ENCODE peak calls at places on chromosomes 13 and 19, in nine cellular contexts. C is fibroblast of lung, P is GM23338, Q is neural progenitor cell, N is GM12878, J is H1, H is IMR-90, U is PC-3, A is mammary epithelial cell. W is an unnamed sample. For H3K4me1, the result is how much of the 10 kb centered on the place peaks cover.

GRCh38 chr19:38551450-38551813 is 66.3 kb downstream of the MAP4K1 start:
- DNase-seq in C (no peak), P (no peak), Q (no peak), N (peak), J (no peak), H (no peak), U (no peak), A (no peak), W (no peak)

GRCh38 chr13:66563076-66563475 is 667.1 kb downstream of the PCDH9 start:
- DNase-seq in C (peak), P (no peak), Q (no peak), N (no peak), J (no peak), H (peak), U (no peak), A (no peak), W (no peak)

GRCh38 chr19:32130241-32130753 is 215.1 kb upstream of the ZNF507 start:
- DNase-seq in C (no peak), P (no peak), Q (no peak), N (no peak), J (no peak), H (no peak), U (no peak), A (no peak), W (no peak)

GRCh38 chr19:5987077-5987818 is 9.3 kb upstream of the RANBP3 start:
- DNase-seq in C (peak), P (peak), Q (peak), N (peak), J (peak), H (peak), U (peak), A (peak), W (peak)

GRCh38 chr19:47095707-47096704 is 17.6 kb downstream of the ZC3H4 start:
- DNase-seq in C (peak), P (peak), Q (no peak), N (no peak), J (no peak), H (no peak), U (peak), A (peak), W (peak)

GRCh38 chr13:80727321-80727975 is 386.5 kb upstream of the SPRY2 start:
- DNase-seq in C (no peak), P (no peak), Q (no peak), N (no peak), J (no peak), H (no peak), U (no peak), A (no peak), W (no peak)

GRCh38 chr19:10688545-10689280 is 12.5 kb upstream of the QTRT1 start:
- DNase-seq in C (no peak), P (no peak), Q (no peak), N (no peak), J (no peak), H (no peak), U (no peak), A (no peak), W (peak)

GRCh38 chr19:37999309-38000213 is 92.6 kb downstream of the SIPA1L3 start:
- DNase-seq in C (peak), P (no peak), Q (no peak), N (no peak), J (no peak), H (peak), U (peak), A (no peak), W (no peak)

GRCh38 chr19:11203194-11204075 is 6.1 kb upstream of the KANK2 start:
- DNase-seq in C (peak), P (peak), Q (peak), N (no peak), J (peak), H (peak), U (peak), A (peak), W (peak)

GRCh38 chr13:51689597-51689996 is 105.3 kb downstream of the WDFY2 start:
- DNase-seq in C (no peak), P (no peak), Q (peak), N (no peak), J (no peak), H (no peak), U (no peak), A (peak), W (no peak)

GRCh38 chr19:51887522-51888498 is at the start of gene ZNF577:
- DNase-seq in C (peak), P (peak), Q (peak), N (no peak), J (peak), H (peak), U (no peak), A (peak), W (no peak)

GRCh38 chr13:46295531-46296464 is 84.1 kb downstream of the LRRC63 start:
- DNase-seq in C (peak), P (no peak), Q (no peak), N (peak), J (no peak), H (peak), U (peak), A (peak), W (no peak)

GRCh38 chr19:40424637-40425449 is 949 bp downstream of the SERTAD1 start:
- DNase-seq in C (peak), P (peak), Q (peak), N (no peak), J (peak), H (peak), U (no peak), A (no peak), W (no peak)

GRCh38 chr13:20702945-20703784 is at the start of gene IL17D:
- DNase-seq in C (no peak), P (peak), Q (peak), N (no peak), J (peak), H (no peak), U (no peak), A (peak), W (peak)

GRCh38 chr13:80339578-80339840 is 1.4 kb downstream of the SPRY2 start:
- DNase-seq in C (peak), P (peak), Q (peak), N (no peak), J (no peak), H (no peak), U (no peak), A (no peak), W (no peak)

GRCh38 chr13:94369862-94370491 is 109.5 kb downstream of the DCT start:
- DNase-seq in C (peak), P (no peak), Q (no peak), N (no peak), J (no peak), H (peak), U (no peak), A (no peak), W (no peak)

GRCh38 chr13:36858285-36858684 is 39.3 kb downstream of the RFXAP start:
- DNase-seq in C (peak), P (peak), Q (peak), N (no peak), J (no peak), H (peak), U (peak), A (peak), W (no peak)

GRCh38 chr13:35814573-35814972 is 316.6 kb downstream of the DCLK1 start:
- DNase-seq in C (no peak), P (no peak), Q (no peak), N (no peak), J (no peak), H (no peak), U (no peak), A (no peak), W (no peak)

GRCh38 chr13:59269476-59269875 is 894.3 kb downstream of the DIAPH3 start:
- DNase-seq in C (peak), P (peak), Q (no peak), N (no peak), J (no peak), H (peak), U (no peak), A (peak), W (no peak)

GRCh38 chr19:55648657-55649578 is 906 bp downstream of the CCDC106 start:
- DNase-seq in C (no peak), P (no peak), Q (no peak), N (no peak), J (no peak), H (no peak), U (no peak), A (no peak), W (no peak)

GRCh38 chr13:63209330-63210017 is 1793.8 kb upstream of the PCDH20 start:
- DNase-seq in C (peak), P (no peak), Q (no peak), N (no peak), J (no peak), H (peak), U (no peak), A (no peak), W (no peak)

GRCh38 chr19:7673995-7674667 is 2.8 kb upstream of the MCEMP1 start:
- DNase-seq in C (peak), P (peak), Q (peak), N (no peak), J (peak), H (peak), U (peak), A (peak), W (peak)

GRCh38 chr13:39347926-39348901 is 254.8 kb downstream of the LHFPL6 start:
- DNase-seq in C (no peak), P (peak), Q (peak), N (no peak), J (peak), H (no peak), U (no peak), A (no peak), W (no peak)

GRCh38 chr13:48526269-48526668 is 6.6 kb downstream of the RCBTB2 start:
- DNase-seq in C (no peak), P (no peak), Q (no peak), N (no peak), J (no peak), H (no peak), U (no peak), A (no peak), W (no peak)

GRCh38 chr13:84834201-84834600 is 951.9 kb upstream of the SLITRK1 start:
- DNase-seq in C (no peak), P (no peak), Q (no peak), N (no peak), J (no peak), H (no peak), U (no peak), A (no peak), W (no peak)

GRCh38 chr19:52600639-52601024 is 30.5 kb downstream of the ZNF701 start:
- DNase-seq in C (no peak), P (peak), Q (no peak), N (no peak), J (no peak), H (peak), U (no peak), A (no peak), W (no peak)

GRCh38 chr13:30727491-30728350 is 7.6 kb upstream of the ALOX5AP start:
- DNase-seq in C (no peak), P (no peak), Q (no peak), N (no peak), J (no peak), H (no peak), U (no peak), A (no peak), W (peak)

GRCh38 chr13:110341445-110342247 is 34.6 kb downstream of the COL4A2 start:
- DNase-seq in C (peak), P (no peak), Q (no peak), N (no peak), J (no peak), H (peak), U (no peak), A (no peak), W (no peak)

GRCh38 chr19:3146677-3147100 is 10.9 kb downstream of the GNA15 start:
- DNase-seq in C (no peak), P (peak), Q (peak), N (no peak), J (peak), H (no peak), U (peak), A (no peak), W (peak)

GRCh38 chr13:87999791-88000190 is 328.6 kb downstream of the SLITRK5 start:
- DNase-seq in C (no peak), P (peak), Q (no peak), N (no peak), J (no peak), H (no peak), U (no peak), A (no peak), W (no peak)

GRCh38 chr19:1657632-1658445 is 5.4 kb upstream of the TCF3 start:
- DNase-seq in C (no peak), P (no peak), Q (no peak), N (no peak), J (no peak), H (no peak), U (peak), A (no peak), W (peak)

GRCh38 chr13:40755082-40755755 is 15.8 kb downstream of the MRPS31 start:
- DNase-seq in C (no peak), P (no peak), Q (no peak), N (no peak), J (no peak), H (no peak), U (no peak), A (no peak), W (no peak)

GRCh38 chr19:50317115-50317514 is 12.1 kb downstream of the KCNC3 start:
- DNase-seq in C (no peak), P (no peak), Q (no peak), N (no peak), J (no peak), H (no peak), U (no peak), A (no peak), W (no peak)

GRCh38 chr13:26881154-26881553 is 120.6 kb upstream of the GPR12 start:
- DNase-seq in C (peak), P (no peak), Q (no peak), N (no peak), J (no peak), H (peak), U (peak), A (peak), W (no peak)

GRCh38 chr13:50449465-50449864 is 394.0 kb downstream of the DLEU7 start:
- DNase-seq in C (no peak), P (no peak), Q (no peak), N (no peak), J (no peak), H (no peak), U (no peak), A (no peak), W (no peak)

GRCh38 chr13:54449922-54450321 is 1421.3 kb downstream of the OLFM4 start:
- DNase-seq in C (no peak), P (peak), Q (no peak), N (no peak), J (no peak), H (no peak), U (peak), A (no peak), W (no peak)

DNA sequence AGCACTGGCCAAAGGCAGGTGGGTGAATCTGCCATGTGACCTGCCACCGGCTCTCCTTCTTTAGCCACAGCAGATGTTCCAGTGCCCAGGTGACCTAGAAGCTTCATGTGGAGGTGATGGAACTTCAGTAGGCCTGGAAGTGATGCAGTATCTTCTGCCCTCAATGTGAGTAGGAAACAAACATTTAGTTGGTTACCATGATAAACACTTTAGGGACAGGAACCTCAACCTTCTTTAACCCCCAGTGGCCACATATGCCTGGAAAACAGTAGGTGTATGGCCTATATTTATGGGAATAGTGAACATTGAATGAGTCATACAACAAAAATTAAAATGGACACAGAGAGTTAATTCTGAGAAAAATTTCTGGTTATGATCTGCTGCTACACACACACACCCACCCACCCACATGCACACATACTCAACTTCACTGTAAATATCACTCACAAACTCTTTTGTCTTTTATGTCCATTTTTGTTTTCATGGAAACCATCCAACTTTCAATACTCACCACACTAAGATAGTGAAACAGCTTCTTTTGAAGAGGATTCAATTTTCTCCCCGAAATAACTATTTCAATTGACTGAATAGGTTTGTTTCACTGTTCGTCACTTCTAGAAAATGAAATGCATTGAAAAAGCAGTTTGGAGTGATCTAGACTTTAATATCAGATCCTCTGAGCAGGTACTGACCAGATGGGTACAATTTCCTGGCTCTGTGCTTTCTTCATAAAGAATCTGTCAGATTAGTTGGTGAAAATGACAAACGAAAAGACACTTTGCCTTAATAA is 97.3 kb downstream of the STARD13 start:
- DNase-seq in C (peak), P (no peak), Q (no peak), N (peak), J (no peak), H (peak), U (peak), A (no peak), W (no peak)
- H3K4me1 ChIP-seq in C (under half), P (under half), Q (under half), N (under half), J (under half), H (under half), U (under half), A (under half), W (under half)

GRCh38 chr19:17486545-17486944 is 16.2 kb downstream of the SLC27A1 start:
- DNase-seq in C (no peak), P (no peak), Q (no peak), N (no peak), J (no peak), H (no peak), U (no peak), A (no peak), W (no peak)
- H2AFZ ChIP-seq in C (no peak), P (no peak), Q (no peak), N (no peak), J (no peak), H (no peak), U (no peak), A (no peak), W (no peak)

GRCh38 chr13:73901324-73902068 is 232.7 kb downstream of the KLF12 start:
- DNase-seq in C (no peak), P (no peak), Q (no peak), N (no peak), J (no peak), H (no peak), U (no peak), A (no peak), W (no peak)
- H3K4me1 ChIP-seq in C (under half), P (under half), Q (under half), N (under half), J (under half), H (under half), U (under half), A (under half), W (under half)

DNA sequence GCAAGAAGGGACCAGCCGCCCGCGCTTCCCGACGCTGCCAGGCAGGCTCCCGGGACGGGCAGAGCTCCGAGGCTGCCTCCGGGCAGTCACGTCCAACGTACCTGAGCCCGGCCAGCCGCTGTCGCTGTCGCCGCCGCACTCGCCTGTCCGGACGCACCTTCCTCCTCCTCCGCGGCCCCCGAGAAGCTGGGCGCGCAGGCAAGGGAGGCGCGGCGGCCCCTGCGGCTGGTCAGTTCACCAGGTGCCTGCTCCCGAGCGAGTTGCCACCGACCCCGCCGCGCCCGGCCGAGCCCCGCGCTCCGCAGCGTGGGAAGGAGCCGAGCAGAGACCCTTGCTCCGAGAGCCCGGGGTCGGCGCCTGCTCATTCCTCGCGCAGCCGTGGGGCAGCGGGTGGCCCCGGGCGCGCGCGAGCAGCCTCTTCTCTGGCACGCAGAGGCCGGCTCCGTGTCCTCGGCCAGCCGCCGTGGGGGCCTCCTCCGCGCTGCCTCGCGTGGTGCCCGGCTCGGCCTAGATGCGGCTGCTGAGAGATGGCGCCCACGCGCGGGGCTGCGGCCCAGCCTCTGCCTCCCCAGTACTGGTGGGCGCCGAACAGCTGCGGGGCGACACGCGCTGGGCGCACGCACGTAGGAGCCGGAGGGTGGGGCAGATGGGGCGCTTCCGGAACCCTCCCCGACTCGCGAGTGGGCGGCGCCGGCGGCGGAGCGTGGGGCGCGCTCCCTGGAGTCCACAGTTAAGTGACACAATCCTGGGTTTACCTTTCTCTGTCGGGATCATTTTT is 419.4 kb downstream of the UQCRFS1 start:
- DNase-seq in C (no peak), P (peak), Q (peak), N (no peak), J (peak), H (no peak), U (no peak), A (no peak), W (no peak)
- H2AFZ ChIP-seq in C (no peak), P (peak), Q (peak), N (no peak), J (peak), H (no peak), U (no peak), A (no peak), W (no peak)

GRCh38 chr13:99278843-99279242 is 20.7 kb upstream of the GPR18 start:
- DNase-seq in C (no peak), P (no peak), Q (no peak), N (no peak), J (no peak), H (no peak), U (no peak), A (no peak), W (no peak)

GRCh38 chr13:99276706-99277105 is 18.5 kb upstream of the GPR18 start:
- DNase-seq in C (no peak), P (peak), Q (no peak), N (no peak), J (no peak), H (no peak), U (no peak), A (no peak), W (no peak)

GRCh38 chr13:99277629-99278028 is 19.4 kb upstream of the GPR18 start:
- DNase-seq in C (no peak), P (no peak), Q (no peak), N (no peak), J (no peak), H (no peak), U (no peak), A (peak), W (no peak)

GRCh38 chr13:99280166-99280565 is 22.0 kb upstream of the GPR18 start:
- DNase-seq in C (peak), P (no peak), Q (no peak), N (no peak), J (no peak), H (no peak), U (no peak), A (peak), W (no peak)

DNA sequence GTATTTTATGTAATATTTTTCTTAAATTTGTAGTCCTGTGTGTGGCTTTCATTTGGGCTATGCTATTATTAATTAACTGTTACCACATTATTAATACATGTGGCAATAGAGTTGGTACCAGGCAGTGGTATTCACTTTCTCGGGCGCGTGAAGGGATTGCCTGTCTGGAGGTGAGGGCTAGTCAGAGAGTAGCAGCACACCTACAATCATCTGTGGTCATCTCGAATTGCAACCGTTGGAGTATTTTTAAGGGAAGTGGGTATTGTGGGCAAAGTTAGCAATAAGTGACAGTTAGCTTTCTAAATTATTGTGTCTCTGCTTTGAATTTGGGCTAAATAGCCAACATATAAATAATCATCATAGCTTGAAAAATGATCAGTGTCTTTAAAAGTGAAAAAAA is 20.0 kb upstream of the GPR18 start:
- DNase-seq in C (no peak), P (no peak), Q (no peak), N (no peak), J (no peak), H (no peak), U (no peak), A (no peak), W (no peak)
- H3K4me1 ChIP-seq in C (under half), P (under half), Q (under half), N (under half), J (under half), H (under half), U (under half), A (under half), W (under half)

W was measured in PC-9.